ENCODE peak calls at places on chromosomes 6 and 20, in seven cellular contexts. H is HCT116, L is HepG2, J is K562, I is GM12878, M is H1, O is SK-N-SH. Y is an unnamed sample.

GRCh38 chr20:19938421-19938787 is 78.8 kb upstream of the NAA20 start:
- DNase-seq in H (no peak), L (no peak), J (no peak), I (no peak), M (no peak), O (no peak), Y (no peak)

GRCh38 chr6:35195120-35195780 is 18.5 kb upstream of the SCUBE3 start:
- DNase-seq in H (no peak), L (no peak), J (no peak), I (no peak), M (no peak), O (no peak), Y (no peak)

GRCh38 chr20:45470262-45470931 is 844 bp downstream of the WFDC2 start:
- DNase-seq in H (no peak), L (no peak), J (no peak), I (no peak), M (no peak), O (peak), Y (no peak)

GRCh38 chr20:31820228-31820627 is 1.1 kb downstream of the MYLK2 start:
- DNase-seq in H (no peak), L (no peak), J (no peak), I (no peak), M (no peak), O (no peak), Y (no peak)

GRCh38 chr6:161035981-161036263 is 44.4 kb downstream of the MAP3K4 start:
- DNase-seq in H (no peak), L (no peak), J (no peak), I (no peak), M (no peak), O (no peak), Y (no peak)

GRCh38 chr6:13334953-13335352 is 6.6 kb upstream of the TBC1D7 start:
- DNase-seq in H (no peak), L (no peak), J (no peak), I (no peak), M (no peak), O (no peak), Y (no peak)

GRCh38 chr20:25079171-25079570 is 2.8 kb downstream of the VSX1 start:
- DNase-seq in H (no peak), L (no peak), J (no peak), I (no peak), M (no peak), O (no peak), Y (no peak)

GRCh38 chr6:152232494-152233151 is 404.5 kb downstream of the SYNE1 start:
- DNase-seq in H (no peak), L (peak), J (peak), I (no peak), M (no peak), O (peak), Y (no peak)

GRCh38 chr6:53306819-53307347 is 41.9 kb downstream of the ELOVL5 start:
- DNase-seq in H (no peak), L (peak), J (no peak), I (peak), M (no peak), O (no peak), Y (no peak)

GRCh38 chr6:81614292-81614691 is 138.2 kb downstream of the TENT5A start:
- DNase-seq in H (no peak), L (peak), J (no peak), I (no peak), M (no peak), O (no peak), Y (no peak)

GRCh38 chr6:85678000-85678601 is 35.4 kb upstream of the SYNCRIP start:
- DNase-seq in H (no peak), L (no peak), J (no peak), I (no peak), M (no peak), O (no peak), Y (no peak)

GRCh38 chr20:43868091-43868490 is 46.6 kb upstream of the TOX2 start:
- DNase-seq in H (no peak), L (no peak), J (no peak), I (no peak), M (no peak), O (no peak), Y (no peak)

GRCh38 chr6:131909408-131910218 is 41.6 kb downstream of the CCN2 start:
- DNase-seq in H (peak), L (peak), J (peak), I (no peak), M (no peak), O (peak), Y (peak)

GRCh38 chr6:31125162-31125561 is 4.9 kb upstream of the CDSN start:
- DNase-seq in H (no peak), L (no peak), J (no peak), I (no peak), M (no peak), O (no peak), Y (no peak)

GRCh38 chr6:155201461-155202226 is 62.2 kb upstream of the CLDN20 start:
- DNase-seq in H (peak), L (no peak), J (no peak), I (no peak), M (no peak), O (no peak), Y (no peak)

GRCh38 chr20:16555754-16556153 is 17.5 kb downstream of the KIF16B start:
- DNase-seq in H (no peak), L (no peak), J (no peak), I (no peak), M (no peak), O (no peak), Y (no peak)

GRCh38 chr6:46352541-46353267 is 138.5 kb downstream of the RCAN2 start:
- DNase-seq in H (no peak), L (no peak), J (no peak), I (no peak), M (no peak), O (no peak), Y (no peak)

GRCh38 chr20:10449270-10449669 is 14.2 kb downstream of the SLX4IP start:
- DNase-seq in H (no peak), L (no peak), J (no peak), I (no peak), M (no peak), O (no peak), Y (no peak)

GRCh38 chr6:74967821-74968220 is 238.0 kb downstream of the COL12A1 start:
- DNase-seq in H (no peak), L (no peak), J (no peak), I (no peak), M (no peak), O (no peak), Y (no peak)

GRCh38 chr6:46772754-46773153 is 20.4 kb upstream of the MEP1A start:
- DNase-seq in H (no peak), L (no peak), J (no peak), I (peak), M (no peak), O (no peak), Y (no peak)

GRCh38 chr6:26286168-26286854 is 78.7 kb upstream of the BTN3A2 start:
- DNase-seq in H (no peak), L (peak), J (peak), I (no peak), M (no peak), O (peak), Y (no peak)

GRCh38 chr6:87832025-87832825 is 130.2 kb upstream of the AKIRIN2 start:
- DNase-seq in H (no peak), L (no peak), J (no peak), I (peak), M (no peak), O (peak), Y (peak)

GRCh38 chr6:76351275-76351674 is 278.8 kb upstream of the IMPG1 start:
- DNase-seq in H (peak), L (peak), J (no peak), I (no peak), M (no peak), O (no peak), Y (peak)

GRCh38 chr6:151228788-151229400 is 10.9 kb upstream of the AKAP12 start:
- DNase-seq in H (no peak), L (no peak), J (no peak), I (no peak), M (no peak), O (no peak), Y (no peak)

GRCh38 chr6:52754443-52754842 is 8.8 kb downstream of the GSTA2 start:
- DNase-seq in H (no peak), L (no peak), J (no peak), I (no peak), M (no peak), O (no peak), Y (no peak)

GRCh38 chr6:108558372-108559096 is 2.2 kb upstream of the FOXO3 start:
- DNase-seq in H (peak), L (peak), J (peak), I (peak), M (peak), O (peak), Y (peak)

GRCh38 chr6:17086469-17086868 is 15.4 kb upstream of the STMND1 start:
- DNase-seq in H (peak), L (peak), J (peak), I (no peak), M (no peak), O (peak), Y (no peak)

GRCh38 chr6:15796844-15797243 is 134.0 kb upstream of the DTNBP1 start:
- DNase-seq in H (no peak), L (no peak), J (no peak), I (no peak), M (no peak), O (no peak), Y (no peak)

GRCh38 chr20:60453847-60454246 is 495.6 kb downstream of the CDH26 start:
- DNase-seq in H (no peak), L (no peak), J (no peak), I (no peak), M (peak), O (peak), Y (no peak)

GRCh38 chr20:57211949-57212889 is 54.2 kb downstream of the BMP7 start:
- DNase-seq in H (peak), L (peak), J (no peak), I (no peak), M (peak), O (no peak), Y (no peak)

GRCh38 chr6:44446626-44447297 is 59.3 kb downstream of the CDC5L start:
- DNase-seq in H (no peak), L (peak), J (no peak), I (no peak), M (no peak), O (no peak), Y (peak)

GRCh38 chr6:155117266-155117665 is 122.2 kb downstream of the TIAM2 start:
- DNase-seq in H (no peak), L (no peak), J (no peak), I (no peak), M (no peak), O (no peak), Y (no peak)

GRCh38 chr6:109963598-109964170 is 14.4 kb upstream of the GPR6 start:
- DNase-seq in H (peak), L (no peak), J (no peak), I (no peak), M (no peak), O (no peak), Y (no peak)

GRCh38 chr20:5513975-5514516 is 197.3 kb upstream of the PROKR2 start:
- DNase-seq in H (peak), L (peak), J (no peak), I (no peak), M (no peak), O (no peak), Y (no peak)

GRCh38 chr6:150377211-150377781 is 8.5 kb downstream of the IYD start:
- DNase-seq in H (no peak), L (peak), J (no peak), I (no peak), M (no peak), O (no peak), Y (no peak)

GRCh38 chr6:156776470-156776840 is 723 bp upstream of the ARID1B start:
- DNase-seq in H (no peak), L (peak), J (no peak), I (no peak), M (no peak), O (peak), Y (peak)

GRCh38 chr6:146985111-146985510 is 219.1 kb upstream of the STXBP5 start:
- DNase-seq in H (no peak), L (peak), J (peak), I (no peak), M (no peak), O (no peak), Y (no peak)

GRCh38 chr6:110265273-110265672 is 85.0 kb downstream of the CDC40 start:
- DNase-seq in H (no peak), L (no peak), J (no peak), I (peak), M (no peak), O (no peak), Y (no peak)

GRCh38 chr6:35955071-35955470 is 34.2 kb upstream of the SRPK1 start:
- DNase-seq in H (no peak), L (no peak), J (no peak), I (no peak), M (no peak), O (no peak), Y (no peak)

GRCh38 chr20:51610111-51610510 is 67.6 kb upstream of the NFATC2 start:
- DNase-seq in H (no peak), L (no peak), J (no peak), I (no peak), M (no peak), O (no peak), Y (no peak)

GRCh38 chr20:51613576-51613975 is 71.1 kb upstream of the NFATC2 start:
- DNase-seq in H (no peak), L (no peak), J (no peak), I (no peak), M (no peak), O (no peak), Y (no peak)

GRCh38 chr20:51612896-51613295 is 70.4 kb upstream of the NFATC2 start:
- DNase-seq in H (no peak), L (no peak), J (no peak), I (no peak), M (no peak), O (no peak), Y (no peak)

GRCh38 chr20:51610761-51611624 is 68.5 kb upstream of the NFATC2 start:
- DNase-seq in H (no peak), L (no peak), J (no peak), I (no peak), M (no peak), O (no peak), Y (no peak)

GRCh38 chr20:51611625-51611890 is 69.0 kb upstream of the NFATC2 start:
- DNase-seq in H (no peak), L (no peak), J (no peak), I (no peak), M (no peak), O (no peak), Y (no peak)
- TF ChIP-seq JUND in H (no peak), L (no peak), J (no peak), I (no peak), M (no peak), O (no peak), Y (no peak)

DNA sequence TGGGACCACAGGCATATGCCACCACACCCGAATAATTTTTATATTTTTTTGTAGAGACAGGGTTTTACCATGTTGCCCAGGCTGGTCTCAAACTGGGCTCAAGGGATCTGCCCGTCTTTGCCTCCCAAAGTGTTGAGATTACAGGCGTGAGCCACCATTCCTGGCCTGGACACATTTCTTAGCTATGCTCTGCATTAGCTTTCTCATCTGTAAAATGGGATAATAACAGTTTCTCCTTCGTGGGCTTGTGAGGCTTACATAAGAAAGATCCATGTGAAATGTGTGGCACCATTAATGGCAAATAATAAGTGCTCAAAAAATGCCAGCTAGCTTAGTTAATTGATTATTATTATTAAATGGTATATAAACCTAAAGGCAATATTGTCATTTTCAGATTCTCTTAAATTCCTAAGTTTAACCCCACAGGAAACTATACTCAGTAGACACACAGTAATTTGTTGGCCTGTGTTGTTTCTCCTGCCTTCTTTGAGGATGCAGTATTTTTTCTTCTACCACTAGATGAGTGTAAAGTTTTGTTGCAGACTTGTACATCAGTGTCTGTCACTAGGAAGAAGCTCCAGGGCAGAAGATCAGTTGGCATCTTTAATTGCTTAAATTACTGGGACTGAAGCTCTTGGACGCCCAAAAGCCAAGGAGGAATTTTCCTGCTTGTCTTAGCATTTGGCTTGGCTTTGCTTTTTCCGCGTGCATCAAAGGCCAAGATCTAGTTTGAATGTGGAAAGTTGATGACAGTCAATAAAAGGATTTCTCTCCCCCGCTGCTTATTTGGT is 162.3 kb upstream of the ZNF217 start:
- DNase-seq in H (no peak), L (no peak), J (no peak), I (no peak), M (no peak), O (no peak), Y (peak)
- TF ChIP-seq JUND in H (no peak), L (no peak), J (no peak), I (no peak), M (no peak), O (no peak), Y (no peak)

GRCh38 chr6:125414507-125414906 is 112.7 kb upstream of the HDDC2 start:
- DNase-seq in H (no peak), L (no peak), J (no peak), I (no peak), M (no peak), O (no peak), Y (no peak)
- TF ChIP-seq JUND in H (no peak), L (no peak), J (no peak), I (no peak), M (no peak), O (no peak), Y (no peak)

GRCh38 chr20:62368303-62368628 is 1.2 kb upstream of the LAMA5 start:
- DNase-seq in H (no peak), L (no peak), J (no peak), I (no peak), M (no peak), O (no peak), Y (no peak)

GRCh38 chr20:62367136-62367482 is at the start of gene LAMA5:
- DNase-seq in H (no peak), L (peak), J (peak), I (no peak), M (no peak), O (peak), Y (peak)

GRCh38 chr20:62368629-62369507 is 1.8 kb upstream of the LAMA5 start:
- DNase-seq in H (no peak), L (peak), J (peak), I (no peak), M (no peak), O (peak), Y (peak)

GRCh38 chr20:62366370-62367135 is 559 bp downstream of the LAMA5 start:
- DNase-seq in H (no peak), L (peak), J (peak), I (no peak), M (peak), O (peak), Y (peak)

GRCh38 chr20:62367483-62368302 is 581 bp upstream of the LAMA5 start:
- DNase-seq in H (no peak), L (peak), J (no peak), I (no peak), M (no peak), O (peak), Y (no peak)
- TF ChIP-seq JUND in H (no peak), L (no peak), J (no peak), I (no peak), M (no peak), O (no peak), Y (no peak)

DNA sequence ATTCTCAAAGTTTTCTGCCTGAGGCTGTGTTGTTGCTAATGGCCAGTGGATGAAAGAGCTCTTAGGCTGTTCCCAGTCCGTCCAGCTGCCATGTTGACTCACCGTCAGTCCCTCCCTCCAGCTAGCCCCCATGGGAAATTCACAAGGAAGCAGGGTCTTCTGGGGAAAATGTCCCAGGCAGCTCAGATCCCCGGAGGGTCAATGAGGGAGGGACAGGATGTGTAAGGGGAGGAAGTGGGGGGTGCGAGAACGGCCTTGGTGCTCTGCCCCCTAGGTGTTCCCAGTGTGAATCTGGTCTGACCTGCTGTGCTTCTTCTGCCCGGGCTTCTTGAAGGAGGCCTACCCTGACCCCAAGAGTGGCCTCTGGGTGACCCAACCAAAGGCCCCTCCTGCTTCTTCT is 65.9 kb downstream of the CEBPB start:
- DNase-seq in H (no peak), L (no peak), J (peak), I (no peak), M (no peak), O (no peak), Y (peak)
- TF ChIP-seq JUND in H (no peak), L (no peak), J (no peak), I (no peak), M (no peak), O (no peak), Y (no peak)

DNA sequence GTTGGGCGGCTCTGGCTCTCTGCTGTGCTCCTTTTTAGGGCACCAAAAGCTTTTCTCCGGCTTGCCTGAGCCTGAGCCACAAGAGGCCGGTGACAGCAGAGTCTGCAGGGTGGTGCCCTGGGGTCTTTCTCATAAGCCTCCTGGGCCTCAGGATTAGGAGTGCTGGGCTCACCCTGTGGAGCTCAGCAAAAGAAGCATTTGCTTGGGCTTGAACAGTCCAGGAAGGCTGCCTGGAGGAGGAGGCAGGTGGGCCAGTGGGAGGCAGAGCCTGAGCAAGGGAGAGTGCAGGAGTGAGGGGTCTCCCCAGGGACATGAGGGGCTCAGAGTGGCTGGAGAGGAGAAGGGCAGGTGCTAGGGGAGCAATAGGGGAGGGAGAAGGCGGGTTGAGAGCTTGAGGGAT is 32.9 kb upstream of the MRGBP start:
- DNase-seq in H (no peak), L (no peak), J (no peak), I (no peak), M (no peak), O (no peak), Y (no peak)
- TF ChIP-seq JUND in H (no peak), L (no peak), J (no peak), I (no peak), M (no peak), O (no peak), Y (no peak)